ENCODE peak calls at places on chromosomes 16 and 17, in six cellular contexts. One of them, this sample, is unnamed.
A peak's percentile ranks its signal among the peaks of the same experiment; 100 is the strongest.

GRCh38 chr16:759110-759910 is 1.2 kb upstream of the MSLN start:
- DNase-seq in dermis blood vessel endothelial cell: no peak
- DNase-seq in HFFc6: no peak
- DNase-seq in NCI-H69: no peak
- DNase-seq in lower lobe of right lung: peak; percentile 87
- DNase-seq in activated T-helper 1 cell treated with anti-CD3 and anti-CD28 coated beads, Interleukin-2, amount 50 U/mL, for 16 hours: no peak
- DNase-seq in this sample: no peak

GRCh38 chr16:67666032-67666537 is 465 bp downstream of the ENKD1 start:
- DNase-seq in dermis blood vessel endothelial cell: no peak
- DNase-seq in HFFc6: no peak
- DNase-seq in NCI-H69: peak; percentile 33
- DNase-seq in lower lobe of right lung: peak; percentile 71
- DNase-seq in activated T-helper 1 cell treated with anti-CD3 and anti-CD28 coated beads, Interleukin-2, amount 50 U/mL, for 16 hours: no peak
- DNase-seq in this sample: no peak

GRCh38 chr16:66619534-66620418 is 15.3 kb downstream of the CMTM3 start:
- DNase-seq in dermis blood vessel endothelial cell: no peak
- DNase-seq in HFFc6: peak; percentile 50
- DNase-seq in NCI-H69: no peak
- DNase-seq in lower lobe of right lung: no peak
- DNase-seq in activated T-helper 1 cell treated with anti-CD3 and anti-CD28 coated beads, Interleukin-2, amount 50 U/mL, for 16 hours: no peak
- DNase-seq in this sample: no peak

GRCh38 chr17:50426814-50427787 is 1.1 kb downstream of the ACSF2 start:
- DNase-seq in dermis blood vessel endothelial cell: peak; percentile 43
- DNase-seq in HFFc6: peak; percentile 10
- DNase-seq in NCI-H69: peak; percentile 59
- DNase-seq in lower lobe of right lung: no peak
- DNase-seq in activated T-helper 1 cell treated with anti-CD3 and anti-CD28 coated beads, Interleukin-2, amount 50 U/mL, for 16 hours: no peak
- DNase-seq in this sample: peak; percentile 10

GRCh38 chr16:1428511-1428910 is 2.4 kb upstream of the PERCC1 start:
- DNase-seq in dermis blood vessel endothelial cell: peak; percentile 64
- DNase-seq in HFFc6: no peak
- DNase-seq in NCI-H69: no peak
- DNase-seq in lower lobe of right lung: no peak
- DNase-seq in activated T-helper 1 cell treated with anti-CD3 and anti-CD28 coated beads, Interleukin-2, amount 50 U/mL, for 16 hours: no peak
- DNase-seq in this sample: peak; percentile 32

GRCh38 chr17:77322534-77323412 is 182.0 kb downstream of the SEC14L1 start:
- DNase-seq in dermis blood vessel endothelial cell: peak; percentile 89
- DNase-seq in HFFc6: peak; percentile 98
- DNase-seq in NCI-H69: peak; percentile 38
- DNase-seq in lower lobe of right lung: peak; percentile 72
- DNase-seq in activated T-helper 1 cell treated with anti-CD3 and anti-CD28 coated beads, Interleukin-2, amount 50 U/mL, for 16 hours: no peak
- DNase-seq in this sample: no peak

GRCh38 chr17:21368545-21369246 is 7.5 kb upstream of the KCNJ12 start:
- DNase-seq in dermis blood vessel endothelial cell: no peak
- DNase-seq in HFFc6: no peak
- DNase-seq in NCI-H69: peak; percentile 1
- DNase-seq in lower lobe of right lung: no peak
- DNase-seq in activated T-helper 1 cell treated with anti-CD3 and anti-CD28 coated beads, Interleukin-2, amount 50 U/mL, for 16 hours: no peak
- DNase-seq in this sample: no peak

GRCh38 chr16:5302372-5303114 is 204.9 kb upstream of the EEF2KMT start:
- DNase-seq in dermis blood vessel endothelial cell: no peak
- DNase-seq in HFFc6: no peak
- DNase-seq in NCI-H69: no peak
- DNase-seq in lower lobe of right lung: no peak
- DNase-seq in activated T-helper 1 cell treated with anti-CD3 and anti-CD28 coated beads, Interleukin-2, amount 50 U/mL, for 16 hours: no peak
- DNase-seq in this sample: no peak

GRCh38 chr17:74190154-74190553 is 13.3 kb upstream of the RPL38 start:
- DNase-seq in dermis blood vessel endothelial cell: peak; percentile 70
- DNase-seq in HFFc6: peak; percentile 42
- DNase-seq in NCI-H69: peak; percentile 75
- DNase-seq in lower lobe of right lung: no peak
- DNase-seq in activated T-helper 1 cell treated with anti-CD3 and anti-CD28 coated beads, Interleukin-2, amount 50 U/mL, for 16 hours: no peak
- DNase-seq in this sample: no peak

This sample was measured in T-cell.